ENCODE peak calls at places on chromosomes 2 and 18, in eight cellular contexts. V is NCI-H1417; N is foreskin fibroblast; K is ovary; F is hippocampal formation; C is activated CD4-positive, alpha-beta T cell treated with anti-CD3 and anti-CD28 coated beads, Interleukin-2, amount 10 ng/mL, durations not matched to agents 7 days and 5 days; Q is upper lobe of right lung; E is activated naive CD8-positive, alpha-beta T cell treated with anti-CD3 and anti-CD28 coated beads for 36 hours. A is an unnamed sample.

GRCh38 chr18:37584952-37585695 is 19.5 kb upstream of the CELF4 start:
- DNase-seq in V (no peak), N (no peak), K (no peak), F (no peak), C (no peak), Q (no peak), E (no peak), A (no peak)

GRCh38 chr2:134973241-134974146 is 54.9 kb downstream of the CCNT2 start:
- DNase-seq in V (no peak), N (no peak), K (no peak), F (no peak), C (no peak), Q (no peak), E (no peak), A (peak; percentile 59)

GRCh38 chr2:3241971-3242746 is 135.5 kb downstream of the EIPR1 start:
- DNase-seq in V (no peak), N (no peak), K (no peak), F (no peak), C (no peak), Q (no peak), E (no peak), A (no peak)

GRCh38 chr2:200585730-200586643 is at the start of gene AOX1:
- DNase-seq in V (no peak), N (peak; percentile 78), K (peak; percentile 79), F (peak; percentile 14), C (peak; percentile 20), Q (peak; percentile 75), E (peak; percentile 6), A (no peak)

GRCh38 chr2:46942143-46942526 is 26.5 kb upstream of the MCFD2 start:
- DNase-seq in V (peak; percentile 47), N (no peak), K (no peak), F (no peak), C (peak; percentile 71), Q (peak; percentile 81), E (peak; percentile 78), A (peak; percentile 82)

GRCh38 chr2:219058541-219059374 is 2.0 kb downstream of the IHH start:
- DNase-seq in V (peak; percentile 50), N (no peak), K (no peak), F (no peak), C (no peak), Q (peak; percentile 92), E (peak; percentile 15), A (no peak)

GRCh38 chr2:55620123-55620779 is 2.8 kb upstream of the PPP4R3B start:
- DNase-seq in V (no peak), N (no peak), K (no peak), F (no peak), C (no peak), Q (no peak), E (peak; percentile 24), A (peak; percentile 31)

GRCh38 chr2:206232287-206233035 is 42.0 kb upstream of the ZDBF2 start:
- DNase-seq in V (peak; percentile 91), N (no peak), K (no peak), F (no peak), C (no peak), Q (no peak), E (no peak), A (no peak)